ENCODE peak calls at places on chromosome 21, in five cellular contexts. One of them, this sample, is unnamed.

GRCh38 chr21:35045539-35046222 is 3.4 kb downstream of the RUNX1 start:
- DNase-seq in breast epithelium: no peak
- DNase-seq in endothelial cell: no peak
- DNase-seq in HL-60: no peak
- DNase-seq in progenitor cell of endocrine pancreas: no peak
- DNase-seq in this sample: no peak

GRCh38 chr21:41805038-41805437 is 38.2 kb upstream of the RIPK4 start:
- DNase-seq in breast epithelium: no peak
- DNase-seq in endothelial cell: no peak
- DNase-seq in HL-60: no peak
- DNase-seq in progenitor cell of endocrine pancreas: no peak
- DNase-seq in this sample: no peak

GRCh38 chr21:34988625-34989024 is 60.5 kb downstream of the RUNX1 start:
- DNase-seq in breast epithelium: no peak
- DNase-seq in endothelial cell: no peak
- DNase-seq in HL-60: no peak
- DNase-seq in progenitor cell of endocrine pancreas: no peak
- DNase-seq in this sample: no peak

GRCh38 chr21:42426424-42426823 is 22.7 kb downstream of the UBASH3A start:
- DNase-seq in breast epithelium: no peak
- DNase-seq in endothelial cell: no peak
- DNase-seq in HL-60: no peak
- DNase-seq in progenitor cell of endocrine pancreas: no peak
- DNase-seq in this sample: peak; percentile 75

GRCh38 chr21:41886331-41886730 is 7.2 kb upstream of the PRDM15 start:
- DNase-seq in breast epithelium: no peak
- DNase-seq in endothelial cell: no peak
- DNase-seq in HL-60: no peak
- DNase-seq in progenitor cell of endocrine pancreas: no peak
- DNase-seq in this sample: no peak

GRCh38 chr21:35084869-35085268 is 35.8 kb upstream of the RUNX1 start:
- DNase-seq in breast epithelium: no peak
- DNase-seq in endothelial cell: no peak
- DNase-seq in HL-60: no peak
- DNase-seq in progenitor cell of endocrine pancreas: no peak
- DNase-seq in this sample: no peak

GRCh38 chr21:34967509-34968289 is 81.4 kb downstream of the RUNX1 start:
- DNase-seq in breast epithelium: no peak
- DNase-seq in endothelial cell: no peak
- DNase-seq in HL-60: peak; percentile 44
- DNase-seq in progenitor cell of endocrine pancreas: no peak
- DNase-seq in this sample: no peak

GRCh38 chr21:33479679-33480480 is at the start of gene TMEM50B:
- DNase-seq in breast epithelium: peak; percentile 95
- DNase-seq in endothelial cell: peak; percentile 96
- DNase-seq in HL-60: peak; percentile 95
- DNase-seq in progenitor cell of endocrine pancreas: peak; percentile 95
- DNase-seq in this sample: peak; percentile 98

GRCh38 chr21:33688343-33688742 is 46.0 kb downstream of the ITSN1 start:
- DNase-seq in breast epithelium: no peak
- DNase-seq in endothelial cell: no peak
- DNase-seq in HL-60: no peak
- DNase-seq in progenitor cell of endocrine pancreas: no peak
- DNase-seq in this sample: no peak

GRCh38 chr21:34202553-34203332 is 129.4 kb downstream of the MRPS6 start:
- DNase-seq in breast epithelium: peak; percentile 8
- DNase-seq in endothelial cell: peak; percentile 34
- DNase-seq in HL-60: peak; percentile 87
- DNase-seq in progenitor cell of endocrine pancreas: peak; percentile 14
- DNase-seq in this sample: peak; percentile 36

GRCh38 chr21:42363331-42363730 is 3.0 kb downstream of the TFF1 start:
- DNase-seq in breast epithelium: no peak
- DNase-seq in endothelial cell: no peak
- DNase-seq in HL-60: no peak
- DNase-seq in progenitor cell of endocrine pancreas: no peak
- DNase-seq in this sample: no peak

GRCh38 chr21:34813266-34813886 is 144.6 kb downstream of the CLIC6 start:
- DNase-seq in breast epithelium: no peak
- DNase-seq in endothelial cell: no peak
- DNase-seq in HL-60: no peak
- DNase-seq in progenitor cell of endocrine pancreas: no peak
- DNase-seq in this sample: no peak

GRCh38 chr21:39430016-39430415 is 15.6 kb downstream of the LCA5L start:
- DNase-seq in breast epithelium: no peak
- DNase-seq in endothelial cell: no peak
- DNase-seq in HL-60: no peak
- DNase-seq in progenitor cell of endocrine pancreas: no peak
- DNase-seq in this sample: no peak

GRCh38 chr21:45655071-45655470 is 11.5 kb downstream of the PCBP3 start:
- DNase-seq in breast epithelium: no peak
- DNase-seq in endothelial cell: no peak
- DNase-seq in HL-60: no peak
- DNase-seq in progenitor cell of endocrine pancreas: no peak
- DNase-seq in this sample: no peak

GRCh38 chr21:42461881-42462877 is 33.8 kb downstream of the RSPH1 start:
- DNase-seq in breast epithelium: no peak
- DNase-seq in endothelial cell: no peak
- DNase-seq in HL-60: peak; percentile 39
- DNase-seq in progenitor cell of endocrine pancreas: no peak
- DNase-seq in this sample: no peak

GRCh38 chr21:34372321-34372720 is 3.0 kb upstream of the SMIM11 start:
- DNase-seq in breast epithelium: no peak
- DNase-seq in endothelial cell: no peak
- DNase-seq in HL-60: no peak
- DNase-seq in progenitor cell of endocrine pancreas: no peak
- DNase-seq in this sample: no peak

GRCh38 chr21:45910548-45911221 is 70.9 kb upstream of the COL6A1 start:
- DNase-seq in breast epithelium: no peak
- DNase-seq in endothelial cell: no peak
- DNase-seq in HL-60: no peak
- DNase-seq in progenitor cell of endocrine pancreas: no peak
- DNase-seq in this sample: no peak

GRCh38 chr21:46226920-46227599 is 1.5 kb downstream of the LSS start:
- DNase-seq in breast epithelium: no peak
- DNase-seq in endothelial cell: no peak
- DNase-seq in HL-60: no peak
- DNase-seq in progenitor cell of endocrine pancreas: no peak
- DNase-seq in this sample: peak; percentile 63

GRCh38 chr21:33964706-33965325 is 49.2 kb upstream of the ATP5PO start:
- DNase-seq in breast epithelium: no peak
- DNase-seq in endothelial cell: no peak
- DNase-seq in HL-60: no peak
- DNase-seq in progenitor cell of endocrine pancreas: no peak
- DNase-seq in this sample: no peak

GRCh38 chr21:42568834-42569731 is 55.4 kb downstream of the SLC37A1 start:
- DNase-seq in breast epithelium: no peak
- DNase-seq in endothelial cell: no peak
- DNase-seq in HL-60: no peak
- DNase-seq in progenitor cell of endocrine pancreas: no peak
- DNase-seq in this sample: no peak

GRCh38 chr21:46142581-46143473 is 12.6 kb downstream of the FTCD start:
- DNase-seq in breast epithelium: no peak
- DNase-seq in endothelial cell: no peak
- DNase-seq in HL-60: no peak
- DNase-seq in progenitor cell of endocrine pancreas: no peak
- DNase-seq in this sample: no peak

GRCh38 chr21:29287383-29287782 is 11.3 kb upstream of the BACH1 start:
- DNase-seq in breast epithelium: no peak
- DNase-seq in endothelial cell: no peak
- DNase-seq in HL-60: peak; percentile 9
- DNase-seq in progenitor cell of endocrine pancreas: no peak
- DNase-seq in this sample: no peak

GRCh38 chr21:38898422-38899098 is 92.8 kb downstream of the ETS2 start:
- DNase-seq in breast epithelium: no peak
- DNase-seq in endothelial cell: no peak
- DNase-seq in HL-60: no peak
- DNase-seq in progenitor cell of endocrine pancreas: no peak
- DNase-seq in this sample: no peak

GRCh38 chr21:27298465-27298864 is 331.6 kb upstream of the ADAMTS5 start:
- DNase-seq in breast epithelium: no peak
- DNase-seq in endothelial cell: no peak
- DNase-seq in HL-60: no peak
- DNase-seq in progenitor cell of endocrine pancreas: no peak
- DNase-seq in this sample: no peak

GRCh38 chr21:14533555-14534400 is 12.3 kb downstream of the SAMSN1 start:
- DNase-seq in breast epithelium: no peak
- DNase-seq in endothelial cell: no peak
- DNase-seq in HL-60: no peak
- DNase-seq in progenitor cell of endocrine pancreas: no peak
- DNase-seq in this sample: peak; percentile 37

GRCh38 chr21:44283953-44284352 is 1.7 kb upstream of the AIRE start:
- DNase-seq in breast epithelium: no peak
- DNase-seq in endothelial cell: no peak
- DNase-seq in HL-60: no peak
- DNase-seq in progenitor cell of endocrine pancreas: no peak
- DNase-seq in this sample: no peak
- TF ChIP-seq CTCF in breast epithelium: no peak
- TF ChIP-seq CTCF in endothelial cell: no peak
- TF ChIP-seq CTCF in HL-60: no peak
- TF ChIP-seq CTCF in progenitor cell of endocrine pancreas: no peak
- TF ChIP-seq CTCF in this sample: no peak

DNA sequence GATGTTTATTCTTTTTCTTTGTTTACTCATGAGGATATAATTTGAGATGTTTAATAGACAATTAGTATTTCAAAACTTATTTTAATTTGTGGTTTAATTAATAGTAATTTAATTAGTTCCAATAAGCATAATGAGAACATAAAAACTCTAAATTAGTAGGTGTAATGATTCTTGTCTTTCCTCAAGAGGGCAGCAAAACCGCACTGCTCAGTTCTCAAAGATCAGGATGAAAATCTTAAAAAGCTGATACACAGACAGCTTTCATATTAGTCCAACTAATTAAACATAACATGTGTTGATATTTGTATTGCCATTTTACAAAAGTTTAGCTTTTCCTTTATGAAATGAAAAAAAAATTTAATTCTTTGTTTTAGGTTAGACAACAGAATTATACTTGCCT is 106.7 kb upstream of the C21orf91 start:
- DNase-seq in breast epithelium: no peak
- DNase-seq in endothelial cell: peak; percentile 19
- DNase-seq in HL-60: no peak
- DNase-seq in progenitor cell of endocrine pancreas: no peak
- DNase-seq in this sample: no peak
- TF ChIP-seq CTCF in breast epithelium: no peak
- TF ChIP-seq CTCF in endothelial cell: peak; percentile 54
- TF ChIP-seq CTCF in HL-60: peak; percentile 14
- TF ChIP-seq CTCF in progenitor cell of endocrine pancreas: peak; percentile 71
- TF ChIP-seq CTCF in this sample: peak; percentile 30

GRCh38 chr21:37670883-37671282 is 245.4 kb downstream of the KCNJ6 start:
- DNase-seq in breast epithelium: no peak
- DNase-seq in endothelial cell: no peak
- DNase-seq in HL-60: no peak
- DNase-seq in progenitor cell of endocrine pancreas: no peak
- DNase-seq in this sample: no peak
- TF ChIP-seq CTCF in breast epithelium: no peak
- TF ChIP-seq CTCF in endothelial cell: no peak
- TF ChIP-seq CTCF in HL-60: no peak
- TF ChIP-seq CTCF in progenitor cell of endocrine pancreas: no peak
- TF ChIP-seq CTCF in this sample: no peak

DNA sequence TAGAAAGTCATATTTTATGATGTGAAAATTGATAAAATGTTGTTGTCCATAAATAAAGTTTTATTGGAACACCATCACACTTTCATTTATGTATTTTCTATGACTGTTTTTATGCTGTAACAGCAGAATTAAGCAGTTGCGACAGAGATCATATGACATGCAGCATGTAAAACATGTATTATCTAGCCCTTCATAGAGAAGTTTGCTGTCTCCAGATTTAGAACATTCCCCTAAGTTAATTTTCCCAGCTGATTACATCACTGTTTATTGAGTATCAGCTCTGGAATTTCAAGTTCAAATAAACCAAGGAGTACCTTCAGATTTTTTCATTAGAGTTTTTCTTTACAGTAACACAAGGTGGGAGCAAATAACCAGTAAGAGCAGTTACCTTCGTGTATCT is 792.7 kb downstream of the USP25 start:
- DNase-seq in breast epithelium: no peak
- DNase-seq in endothelial cell: no peak
- DNase-seq in HL-60: no peak
- DNase-seq in progenitor cell of endocrine pancreas: no peak
- DNase-seq in this sample: no peak
- TF ChIP-seq CTCF in breast epithelium: no peak
- TF ChIP-seq CTCF in endothelial cell: no peak
- TF ChIP-seq CTCF in HL-60: no peak
- TF ChIP-seq CTCF in progenitor cell of endocrine pancreas: no peak
- TF ChIP-seq CTCF in this sample: no peak

GRCh38 chr21:36589352-36589971 is 109.5 kb upstream of the SIM2 start:
- DNase-seq in breast epithelium: peak; percentile 21
- DNase-seq in endothelial cell: peak; percentile 21
- DNase-seq in HL-60: peak; percentile 45
- DNase-seq in progenitor cell of endocrine pancreas: no peak
- DNase-seq in this sample: peak; percentile 68
- TF ChIP-seq CTCF in breast epithelium: no peak
- TF ChIP-seq CTCF in endothelial cell: peak; percentile 54
- TF ChIP-seq CTCF in HL-60: peak; percentile 52
- TF ChIP-seq CTCF in progenitor cell of endocrine pancreas: peak; percentile 33
- TF ChIP-seq CTCF in this sample: peak; percentile 63

GRCh38 chr21:32308696-32309095 is 10.0 kb downstream of the MRAP start:
- DNase-seq in breast epithelium: no peak
- DNase-seq in endothelial cell: no peak
- DNase-seq in HL-60: no peak
- DNase-seq in progenitor cell of endocrine pancreas: no peak
- DNase-seq in this sample: no peak
- TF ChIP-seq CTCF in breast epithelium: no peak
- TF ChIP-seq CTCF in endothelial cell: no peak
- TF ChIP-seq CTCF in HL-60: no peak
- TF ChIP-seq CTCF in progenitor cell of endocrine pancreas: no peak
- TF ChIP-seq CTCF in this sample: no peak

DNA sequence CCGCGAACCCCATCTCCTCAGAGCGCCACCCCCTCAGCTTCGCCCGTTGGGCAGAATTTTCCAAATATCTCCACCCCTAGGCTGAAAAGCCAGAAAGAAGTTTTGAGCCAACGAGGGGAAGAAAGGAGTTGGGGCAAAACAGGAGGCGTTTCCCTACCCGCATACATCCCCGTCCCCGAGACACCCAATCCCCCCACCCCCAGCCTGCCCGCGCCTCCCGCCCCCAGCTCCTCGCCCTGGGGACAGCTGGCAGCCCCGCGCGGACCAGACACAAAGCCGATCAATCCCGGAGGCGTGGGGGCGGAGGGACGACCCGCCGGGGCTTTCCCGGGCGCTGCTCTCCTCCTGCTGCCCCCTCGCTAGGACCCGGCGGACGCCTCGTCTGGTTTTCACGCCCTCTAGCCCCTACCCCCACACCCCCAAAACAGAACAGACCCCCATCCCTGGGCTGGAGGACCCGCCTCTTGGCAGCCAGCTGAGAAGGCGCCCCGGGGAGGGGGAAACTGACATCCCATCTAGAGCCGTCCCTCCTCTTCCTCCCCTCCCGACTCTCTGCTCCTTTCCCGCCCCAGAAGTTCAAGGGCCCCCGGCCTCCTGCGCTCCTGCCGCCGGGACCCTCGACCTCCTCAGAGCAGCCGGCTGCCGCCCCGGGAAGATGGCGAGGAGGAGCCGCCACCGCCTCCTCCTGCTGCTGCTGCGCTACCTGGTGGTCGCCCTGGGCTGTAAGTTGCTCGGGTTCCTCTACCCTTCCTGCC is at the start of gene JAM2:
- DNase-seq in breast epithelium: peak; percentile 23
- DNase-seq in endothelial cell: peak; percentile 41
- DNase-seq in HL-60: no peak
- DNase-seq in progenitor cell of endocrine pancreas: peak; percentile 42
- DNase-seq in this sample: peak; percentile 84
- TF ChIP-seq CTCF in breast epithelium: no peak
- TF ChIP-seq CTCF in endothelial cell: peak; percentile 7
- TF ChIP-seq CTCF in HL-60: no peak
- TF ChIP-seq CTCF in progenitor cell of endocrine pancreas: peak; percentile 52
- TF ChIP-seq CTCF in this sample: peak; percentile 62

This sample was measured in GM13977.